ENCODE peak calls at places on chromosomes 2 and 18, in five cellular contexts. G, A, S, W and U are unnamed samples. For H3K4me1, the result is how much of the 10 kb centered on the place peaks cover.

GRCh38 chr2:224723606-224724217 is 7.5 kb upstream of the CCDC195 start:
- DNase-seq in G (no peak), A (no peak), S (no peak), W (no peak), U (no peak)

GRCh38 chr2:181546086-181546485 is 88.9 kb downstream of the ITGA4 start:
- DNase-seq in G (peak), A (no peak), S (no peak), W (no peak), U (no peak)

GRCh38 chr2:118971245-118972122 is 29.5 kb downstream of the MARCO start:
- DNase-seq in G (no peak), A (no peak), S (no peak), W (no peak), U (no peak)

GRCh38 chr2:162731917-162732804 is 106.4 kb downstream of the KCNH7 start:
- DNase-seq in G (no peak), A (no peak), S (no peak), W (no peak), U (no peak)

GRCh38 chr2:58414506-58414905 is 173.4 kb upstream of the FANCL start:
- DNase-seq in G (no peak), A (no peak), S (no peak), W (no peak), U (no peak)

GRCh38 chr2:6368271-6368670 is 497.4 kb downstream of the CMPK2 start:
- DNase-seq in G (peak), A (no peak), S (no peak), W (no peak), U (no peak)

GRCh38 chr2:104858325-104858978 is 4.5 kb downstream of the POU3F3 start:
- DNase-seq in G (peak), A (no peak), S (no peak), W (no peak), U (no peak)

GRCh38 chr2:96637385-96638143 is 548 bp downstream of the KANSL3 start:
- DNase-seq in G (peak), A (peak), S (peak), W (peak), U (peak)

GRCh38 chr2:223042704-223043118 is 9.3 kb upstream of the KCNE4 start:
- DNase-seq in G (peak), A (no peak), S (no peak), W (no peak), U (no peak)

GRCh38 chr2:85505551-85506238 is 33.3 kb upstream of the MAT2A start:
- DNase-seq in G (no peak), A (no peak), S (no peak), W (no peak), U (no peak)

GRCh38 chr2:65489269-65489668 is 56.9 kb upstream of the SPRED2 start:
- DNase-seq in G (no peak), A (no peak), S (no peak), W (no peak), U (no peak)

GRCh38 chr2:240672701-240673190 is 9.9 kb downstream of the AQP12B start:
- DNase-seq in G (no peak), A (no peak), S (no peak), W (no peak), U (no peak)

GRCh38 chr18:77068321-77068841 is 64.2 kb downstream of the MBP start:
- DNase-seq in G (peak), A (no peak), S (peak), W (no peak), U (peak)

GRCh38 chr18:77068890-77069312 is 63.7 kb downstream of the MBP start:
- DNase-seq in G (peak), A (no peak), S (no peak), W (peak), U (peak)

GRCh38 chr18:77070627-77071026 is 62.0 kb downstream of the MBP start:
- DNase-seq in G (no peak), A (no peak), S (no peak), W (no peak), U (peak)

GRCh38 chr18:77069931-77070330 is 62.7 kb downstream of the MBP start:
- DNase-seq in G (no peak), A (no peak), S (peak), W (no peak), U (no peak)

GRCh38 chr18:77069482-77069881 is 63.1 kb downstream of the MBP start:
- DNase-seq in G (no peak), A (no peak), S (no peak), W (no peak), U (peak)
- H3K27ac ChIP-seq in G (no peak), A (peak), S (peak), W (peak), U (no peak)

DNA sequence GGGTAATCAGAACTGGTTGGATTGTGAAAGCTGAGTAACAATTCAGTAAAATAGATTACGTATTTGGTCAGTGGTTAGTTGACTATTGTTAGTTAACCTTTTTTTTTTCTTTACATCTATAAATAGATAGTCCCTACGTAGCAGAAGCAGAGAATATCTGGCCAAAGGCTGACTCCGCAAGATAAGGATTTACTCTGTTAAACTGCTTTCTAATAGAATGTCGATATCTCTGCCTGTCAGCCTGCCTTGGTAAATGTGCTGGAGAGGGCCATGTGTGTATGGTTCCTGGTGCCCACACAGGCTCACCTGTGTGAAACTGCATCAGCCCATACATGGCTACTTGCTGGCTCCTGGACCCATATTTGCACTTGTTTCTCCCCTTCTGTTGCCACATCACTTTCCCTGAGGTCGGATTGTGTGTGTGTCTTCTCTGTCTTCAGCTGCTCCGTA is 94.4 kb downstream of the CRIM1 start:
- DNase-seq in G (peak), A (no peak), S (no peak), W (no peak), U (no peak)
- H3K4me1 ChIP-seq in G (half or more), A (half or more), S (under half), W (half or more), U (under half)

GRCh38 chr2:37829616-37830385 is 95.3 kb upstream of the RMDN2 start:
- DNase-seq in G (no peak), A (no peak), S (no peak), W (no peak), U (no peak)
- H3K27ac ChIP-seq in G (peak), A (peak), S (no peak), W (peak), U (peak)

DNA sequence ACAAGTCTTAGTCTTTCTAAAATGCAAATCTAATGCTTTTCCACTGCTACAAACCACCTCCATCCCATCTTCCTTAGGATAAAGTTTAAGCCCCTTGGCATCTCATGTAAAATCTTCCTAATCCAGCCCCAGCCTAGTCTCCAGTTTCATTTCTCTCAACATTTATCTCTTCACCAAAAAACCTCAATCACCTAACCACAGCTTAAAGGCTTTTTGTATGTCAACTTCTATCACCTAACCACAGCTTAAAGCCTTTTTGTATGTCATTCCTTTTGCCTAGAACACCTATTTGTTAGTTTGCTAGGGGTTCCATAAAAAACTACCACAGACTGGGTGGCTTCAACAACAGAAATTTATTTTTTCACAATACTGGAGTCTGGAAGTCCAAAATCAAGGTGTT is 4.1 kb downstream of the TRAK2 start:
- DNase-seq in G (no peak), A (no peak), S (peak), W (no peak), U (no peak)
- H3K4me1 ChIP-seq in G (under half), A (under half), S (half or more), W (under half), U (half or more)

GRCh38 chr18:46337206-46337710 is 233.1 kb downstream of the HAUS1 start:
- DNase-seq in G (no peak), A (no peak), S (no peak), W (no peak), U (peak)
- H3K27ac ChIP-seq in G (no peak), A (no peak), S (no peak), W (no peak), U (peak)

DNA sequence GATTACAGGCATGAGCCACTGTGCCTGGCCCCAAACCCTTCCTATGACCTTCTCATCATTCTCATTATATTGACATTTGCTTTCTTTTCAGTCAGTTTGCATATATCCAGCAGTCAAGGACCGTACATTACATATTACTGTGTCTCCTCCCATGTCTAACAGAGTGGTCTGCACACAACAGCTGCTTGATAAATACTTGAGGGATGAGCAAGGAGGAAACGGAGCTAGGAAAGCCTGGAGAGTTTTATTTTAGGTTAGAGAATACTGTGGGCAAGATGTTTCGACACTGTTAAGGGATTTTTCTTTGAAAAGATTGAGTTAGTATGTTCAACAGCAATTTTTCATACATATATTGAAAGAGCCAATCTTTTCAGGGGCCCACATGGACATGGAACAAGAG is 76.2 kb upstream of the CHRNA1 start:
- DNase-seq in G (peak), A (no peak), S (no peak), W (no peak), U (no peak)
- H3K4me1 ChIP-seq in G (under half), A (under half), S (under half), W (under half), U (under half)

GRCh38 chr18:52334896-52335295 is 5.1 kb upstream of the DCC start:
- DNase-seq in G (peak), A (no peak), S (no peak), W (no peak), U (no peak)
- H3K27ac ChIP-seq in G (peak), A (no peak), S (no peak), W (no peak), U (no peak)

GRCh38 chr18:3255611-3256165 is 6.2 kb upstream of the MYL12B start:
- DNase-seq in G (no peak), A (no peak), S (no peak), W (no peak), U (no peak)
- H3K4me1 ChIP-seq in G (under half), A (half or more), S (half or more), W (half or more), U (half or more)

GRCh38 chr2:17617955-17618354 is 77.5 kb downstream of the VSNL1 start:
- DNase-seq in G (no peak), A (no peak), S (no peak), W (no peak), U (no peak)

GRCh38 chr2:17620280-17620679 is 79.8 kb downstream of the VSNL1 start:
- DNase-seq in G (no peak), A (no peak), S (no peak), W (no peak), U (no peak)

GRCh38 chr2:17617508-17617907 is 77.0 kb downstream of the VSNL1 start:
- DNase-seq in G (no peak), A (no peak), S (no peak), W (no peak), U (no peak)

GRCh38 chr2:17621781-17622180 is 81.3 kb downstream of the VSNL1 start:
- DNase-seq in G (peak), A (no peak), S (no peak), W (no peak), U (no peak)

DNA sequence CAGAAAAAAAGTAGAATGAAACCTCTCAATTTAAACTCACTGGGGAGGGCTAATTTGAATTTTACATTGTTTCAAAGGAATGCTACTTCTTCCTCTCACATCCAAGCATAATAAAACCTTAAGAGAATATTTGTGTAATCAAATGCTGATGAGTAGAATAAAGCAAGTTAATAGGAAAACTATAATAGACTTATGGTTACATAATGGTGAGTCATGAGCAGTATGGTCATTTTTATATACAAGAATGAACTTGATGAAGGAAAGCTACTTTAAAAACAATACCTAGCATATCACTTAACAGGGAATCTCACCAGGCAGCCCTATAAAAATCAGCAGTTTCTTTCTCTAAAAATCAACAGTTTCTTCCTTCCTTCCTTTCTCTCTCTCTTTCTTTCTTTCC is 80.3 kb downstream of the VSNL1 start:
- DNase-seq in G (peak), A (no peak), S (no peak), W (no peak), U (no peak)
- H3K27ac ChIP-seq in G (no peak), A (no peak), S (no peak), W (no peak), U (no peak)

GRCh38 chr2:10323535-10323934 is 20.8 kb downstream of the HPCAL1 start:
- DNase-seq in G (no peak), A (no peak), S (no peak), W (no peak), U (no peak)
- H3K4me1 ChIP-seq in G (under half), A (under half), S (under half), W (under half), U (under half)